ENCODE peak calls at places on chromosomes 6 and 20, in ten cellular contexts. One of them, this sample, is unnamed.
A peak's percentile ranks its signal among the peaks of the same experiment; 100 is the strongest.

GRCh38 chr20:50957798-50958732 is at the start of gene DPM1:
- DNase-seq in NCI-H1417: peak; percentile 99
- DNase-seq in activated naive CD8-positive, alpha-beta T cell treated with anti-CD3 and anti-CD28 coated beads, Interleukin-2, amount 50 U/mL, for 24 hours: peak; percentile 88
- DNase-seq in HS-5: peak; percentile 100
- DNase-seq in NAMALWA: peak; percentile 93
- DNase-seq in endothelial cell: peak; percentile 85
- DNase-seq in thoracic aorta: peak; percentile 50
- DNase-seq in A673: peak; percentile 92
- DNase-seq in GOT3: peak; percentile 91
- DNase-seq in germinal center: peak; percentile 84
- DNase-seq in this sample: peak; percentile 60

GRCh38 chr6:37454420-37455125 is 21.6 kb downstream of the CMTR1 start:
- DNase-seq in A673: no peak
- DNase-seq in activated naive CD8-positive, alpha-beta T cell treated with anti-CD3 and anti-CD28 coated beads, Interleukin-2, amount 50 U/mL, for 24 hours: no peak
- DNase-seq in endothelial cell: no peak
- DNase-seq in NCI-H1417: no peak
- DNase-seq in thoracic aorta: no peak
- DNase-seq in HS-5: no peak
- DNase-seq in germinal center: no peak
- DNase-seq in GOT3: no peak
- DNase-seq in NAMALWA: no peak
- DNase-seq in this sample: no peak

GRCh38 chr6:133553652-133554051 is 312.5 kb downstream of the EYA4 start:
- DNase-seq in activated naive CD8-positive, alpha-beta T cell treated with anti-CD3 and anti-CD28 coated beads, Interleukin-2, amount 50 U/mL, for 24 hours: peak; percentile 7
- DNase-seq in GOT3: no peak
- DNase-seq in thoracic aorta: no peak
- DNase-seq in A673: peak; percentile 64
- DNase-seq in germinal center: peak; percentile 6
- DNase-seq in HS-5: no peak
- DNase-seq in NAMALWA: peak; percentile 69
- DNase-seq in endothelial cell: peak; percentile 43
- DNase-seq in NCI-H1417: peak; percentile 85
- DNase-seq in this sample: no peak

GRCh38 chr6:78324213-78324612 is 543.1 kb upstream of the IRAK1BP1 start:
- DNase-seq in NAMALWA: no peak
- DNase-seq in GOT3: no peak
- DNase-seq in A673: no peak
- DNase-seq in activated naive CD8-positive, alpha-beta T cell treated with anti-CD3 and anti-CD28 coated beads, Interleukin-2, amount 50 U/mL, for 24 hours: no peak
- DNase-seq in endothelial cell: no peak
- DNase-seq in NCI-H1417: no peak
- DNase-seq in germinal center: no peak
- DNase-seq in HS-5: no peak
- DNase-seq in thoracic aorta: no peak
- DNase-seq in this sample: no peak

GRCh38 chr6:35718911-35719381 is 17.9 kb upstream of the ARMC12 start:
- DNase-seq in NAMALWA: peak; percentile 51
- DNase-seq in endothelial cell: no peak
- DNase-seq in NCI-H1417: no peak
- DNase-seq in thoracic aorta: no peak
- DNase-seq in activated naive CD8-positive, alpha-beta T cell treated with anti-CD3 and anti-CD28 coated beads, Interleukin-2, amount 50 U/mL, for 24 hours: peak; percentile 40
- DNase-seq in A673: no peak
- DNase-seq in HS-5: no peak
- DNase-seq in germinal center: no peak
- DNase-seq in GOT3: no peak
- DNase-seq in this sample: no peak

GRCh38 chr6:125764105-125764671 is 14.8 kb downstream of the HEY2 start:
- DNase-seq in activated naive CD8-positive, alpha-beta T cell treated with anti-CD3 and anti-CD28 coated beads, Interleukin-2, amount 50 U/mL, for 24 hours: no peak
- DNase-seq in GOT3: no peak
- DNase-seq in A673: no peak
- DNase-seq in NAMALWA: no peak
- DNase-seq in NCI-H1417: no peak
- DNase-seq in HS-5: no peak
- DNase-seq in germinal center: no peak
- DNase-seq in endothelial cell: no peak
- DNase-seq in thoracic aorta: no peak
- DNase-seq in this sample: no peak

GRCh38 chr20:1946762-1947534 is 46.9 kb downstream of the PDYN start:
- DNase-seq in HS-5: no peak
- DNase-seq in A673: no peak
- DNase-seq in activated naive CD8-positive, alpha-beta T cell treated with anti-CD3 and anti-CD28 coated beads, Interleukin-2, amount 50 U/mL, for 24 hours: no peak
- DNase-seq in GOT3: no peak
- DNase-seq in NCI-H1417: peak; percentile 42
- DNase-seq in germinal center: no peak
- DNase-seq in endothelial cell: peak; percentile 30
- DNase-seq in thoracic aorta: no peak
- DNase-seq in NAMALWA: no peak
- DNase-seq in this sample: peak; percentile 88

GRCh38 chr6:113697642-113698410 is 159.3 kb upstream of the MARCKS start:
- DNase-seq in activated naive CD8-positive, alpha-beta T cell treated with anti-CD3 and anti-CD28 coated beads, Interleukin-2, amount 50 U/mL, for 24 hours: no peak
- DNase-seq in endothelial cell: no peak
- DNase-seq in thoracic aorta: no peak
- DNase-seq in HS-5: peak; percentile 77
- DNase-seq in NCI-H1417: no peak
- DNase-seq in GOT3: no peak
- DNase-seq in NAMALWA: no peak
- DNase-seq in A673: no peak
- DNase-seq in germinal center: no peak
- DNase-seq in this sample: no peak

GRCh38 chr6:5941188-5941587 is 65.5 kb downstream of the NRN1 start:
- DNase-seq in HS-5: no peak
- DNase-seq in GOT3: no peak
- DNase-seq in germinal center: no peak
- DNase-seq in NCI-H1417: no peak
- DNase-seq in endothelial cell: no peak
- DNase-seq in activated naive CD8-positive, alpha-beta T cell treated with anti-CD3 and anti-CD28 coated beads, Interleukin-2, amount 50 U/mL, for 24 hours: no peak
- DNase-seq in NAMALWA: no peak
- DNase-seq in A673: no peak
- DNase-seq in thoracic aorta: no peak
- DNase-seq in this sample: no peak

GRCh38 chr6:157549468-157549745 is 168.4 kb downstream of the ZDHHC14 start:
- DNase-seq in A673: no peak
- DNase-seq in NCI-H1417: no peak
- DNase-seq in NAMALWA: no peak
- DNase-seq in thoracic aorta: no peak
- DNase-seq in HS-5: no peak
- DNase-seq in GOT3: no peak
- DNase-seq in germinal center: no peak
- DNase-seq in endothelial cell: no peak
- DNase-seq in activated naive CD8-positive, alpha-beta T cell treated with anti-CD3 and anti-CD28 coated beads, Interleukin-2, amount 50 U/mL, for 24 hours: no peak
- DNase-seq in this sample: no peak

GRCh38 chr6:3442444-3443220 is 14.2 kb downstream of the SLC22A23 start:
- DNase-seq in thoracic aorta: no peak
- DNase-seq in HS-5: peak; percentile 45
- DNase-seq in germinal center: no peak
- DNase-seq in NAMALWA: no peak
- DNase-seq in GOT3: no peak
- DNase-seq in activated naive CD8-positive, alpha-beta T cell treated with anti-CD3 and anti-CD28 coated beads, Interleukin-2, amount 50 U/mL, for 24 hours: no peak
- DNase-seq in endothelial cell: no peak
- DNase-seq in A673: no peak
- DNase-seq in NCI-H1417: no peak
- DNase-seq in this sample: no peak

GRCh38 chr6:139423970-139424667 is 49.7 kb upstream of the CITED2 start:
- DNase-seq in endothelial cell: no peak
- DNase-seq in activated naive CD8-positive, alpha-beta T cell treated with anti-CD3 and anti-CD28 coated beads, Interleukin-2, amount 50 U/mL, for 24 hours: no peak
- DNase-seq in A673: no peak
- DNase-seq in thoracic aorta: no peak
- DNase-seq in HS-5: no peak
- DNase-seq in NAMALWA: no peak
- DNase-seq in GOT3: no peak
- DNase-seq in NCI-H1417: no peak
- DNase-seq in germinal center: no peak
- DNase-seq in this sample: no peak

GRCh38 chr6:93915961-93916360 is 496.6 kb upstream of the EPHA7 start:
- DNase-seq in thoracic aorta: no peak
- DNase-seq in NCI-H1417: no peak
- DNase-seq in A673: no peak
- DNase-seq in endothelial cell: no peak
- DNase-seq in NAMALWA: no peak
- DNase-seq in germinal center: no peak
- DNase-seq in GOT3: no peak
- DNase-seq in HS-5: no peak
- DNase-seq in activated naive CD8-positive, alpha-beta T cell treated with anti-CD3 and anti-CD28 coated beads, Interleukin-2, amount 50 U/mL, for 24 hours: no peak
- DNase-seq in this sample: no peak

GRCh38 chr6:142009647-142010046 is 123.1 kb upstream of the GJE1 start:
- DNase-seq in HS-5: no peak
- DNase-seq in GOT3: no peak
- DNase-seq in A673: peak; percentile 60
- DNase-seq in NCI-H1417: no peak
- DNase-seq in thoracic aorta: no peak
- DNase-seq in germinal center: no peak
- DNase-seq in activated naive CD8-positive, alpha-beta T cell treated with anti-CD3 and anti-CD28 coated beads, Interleukin-2, amount 50 U/mL, for 24 hours: no peak
- DNase-seq in NAMALWA: no peak
- DNase-seq in endothelial cell: no peak
- DNase-seq in this sample: no peak

GRCh38 chr20:58512808-58513552 is 2.2 kb downstream of the APCDD1L start:
- DNase-seq in GOT3: no peak
- DNase-seq in NAMALWA: no peak
- DNase-seq in thoracic aorta: peak; percentile 55
- DNase-seq in NCI-H1417: no peak
- DNase-seq in germinal center: no peak
- DNase-seq in endothelial cell: no peak
- DNase-seq in A673: no peak
- DNase-seq in activated naive CD8-positive, alpha-beta T cell treated with anti-CD3 and anti-CD28 coated beads, Interleukin-2, amount 50 U/mL, for 24 hours: no peak
- DNase-seq in HS-5: no peak
- DNase-seq in this sample: no peak

GRCh38 chr20:588476-588875 is 21.6 kb downstream of the TCF15 start:
- DNase-seq in NCI-H1417: no peak
- DNase-seq in activated naive CD8-positive, alpha-beta T cell treated with anti-CD3 and anti-CD28 coated beads, Interleukin-2, amount 50 U/mL, for 24 hours: no peak
- DNase-seq in HS-5: no peak
- DNase-seq in thoracic aorta: no peak
- DNase-seq in germinal center: no peak
- DNase-seq in GOT3: no peak
- DNase-seq in NAMALWA: no peak
- DNase-seq in A673: no peak
- DNase-seq in endothelial cell: no peak
- DNase-seq in this sample: no peak

GRCh38 chr20:38706482-38706881 is 17.8 kb upstream of the SLC32A1 start:
- DNase-seq in HS-5: no peak
- DNase-seq in endothelial cell: no peak
- DNase-seq in activated naive CD8-positive, alpha-beta T cell treated with anti-CD3 and anti-CD28 coated beads, Interleukin-2, amount 50 U/mL, for 24 hours: no peak
- DNase-seq in NAMALWA: no peak
- DNase-seq in GOT3: no peak
- DNase-seq in thoracic aorta: no peak
- DNase-seq in NCI-H1417: peak; percentile 85
- DNase-seq in germinal center: no peak
- DNase-seq in A673: no peak
- DNase-seq in this sample: no peak

GRCh38 chr20:48821261-48821910 is 6.4 kb downstream of the PREX1 start:
- DNase-seq in germinal center: no peak
- DNase-seq in GOT3: no peak
- DNase-seq in A673: no peak
- DNase-seq in HS-5: no peak
- DNase-seq in NAMALWA: no peak
- DNase-seq in endothelial cell: no peak
- DNase-seq in activated naive CD8-positive, alpha-beta T cell treated with anti-CD3 and anti-CD28 coated beads, Interleukin-2, amount 50 U/mL, for 24 hours: no peak
- DNase-seq in NCI-H1417: no peak
- DNase-seq in thoracic aorta: no peak
- DNase-seq in this sample: no peak

GRCh38 chr6:104784884-104785283 is 74.8 kb downstream of the HACE1 start:
- DNase-seq in HS-5: peak; percentile 23
- DNase-seq in endothelial cell: peak; percentile 13
- DNase-seq in thoracic aorta: no peak
- DNase-seq in NCI-H1417: no peak
- DNase-seq in germinal center: no peak
- DNase-seq in GOT3: no peak
- DNase-seq in A673: peak; percentile 74
- DNase-seq in NAMALWA: no peak
- DNase-seq in activated naive CD8-positive, alpha-beta T cell treated with anti-CD3 and anti-CD28 coated beads, Interleukin-2, amount 50 U/mL, for 24 hours: no peak
- DNase-seq in this sample: no peak

GRCh38 chr20:33522256-33522820 is 32.4 kb downstream of the CBFA2T2 start:
- DNase-seq in activated naive CD8-positive, alpha-beta T cell treated with anti-CD3 and anti-CD28 coated beads, Interleukin-2, amount 50 U/mL, for 24 hours: peak; percentile 5
- DNase-seq in germinal center: no peak
- DNase-seq in thoracic aorta: no peak
- DNase-seq in NCI-H1417: no peak
- DNase-seq in NAMALWA: no peak
- DNase-seq in endothelial cell: no peak
- DNase-seq in GOT3: no peak
- DNase-seq in HS-5: no peak
- DNase-seq in A673: no peak
- DNase-seq in this sample: no peak

GRCh38 chr6:94350833-94351232 is 931.5 kb upstream of the EPHA7 start:
- DNase-seq in activated naive CD8-positive, alpha-beta T cell treated with anti-CD3 and anti-CD28 coated beads, Interleukin-2, amount 50 U/mL, for 24 hours: no peak
- DNase-seq in thoracic aorta: no peak
- DNase-seq in germinal center: no peak
- DNase-seq in A673: no peak
- DNase-seq in GOT3: no peak
- DNase-seq in HS-5: no peak
- DNase-seq in NCI-H1417: no peak
- DNase-seq in NAMALWA: no peak
- DNase-seq in endothelial cell: no peak
- DNase-seq in this sample: no peak

GRCh38 chr20:49785851-49786174 is 26.8 kb upstream of the SLC9A8 start:
- DNase-seq in NCI-H1417: no peak
- DNase-seq in germinal center: peak; percentile 26
- DNase-seq in HS-5: no peak
- DNase-seq in NAMALWA: peak; percentile 34
- DNase-seq in endothelial cell: no peak
- DNase-seq in thoracic aorta: no peak
- DNase-seq in activated naive CD8-positive, alpha-beta T cell treated with anti-CD3 and anti-CD28 coated beads, Interleukin-2, amount 50 U/mL, for 24 hours: no peak
- DNase-seq in A673: no peak
- DNase-seq in GOT3: no peak
- DNase-seq in this sample: no peak

GRCh38 chr6:1023229-1023628 is 288.7 kb upstream of the FOXQ1 start:
- DNase-seq in germinal center: no peak
- DNase-seq in thoracic aorta: no peak
- DNase-seq in NAMALWA: no peak
- DNase-seq in HS-5: no peak
- DNase-seq in activated naive CD8-positive, alpha-beta T cell treated with anti-CD3 and anti-CD28 coated beads, Interleukin-2, amount 50 U/mL, for 24 hours: no peak
- DNase-seq in A673: no peak
- DNase-seq in endothelial cell: no peak
- DNase-seq in GOT3: no peak
- DNase-seq in NCI-H1417: no peak
- DNase-seq in this sample: no peak

GRCh38 chr6:36028088-36028886 is 679 bp downstream of the MAPK14 start:
- DNase-seq in GOT3: no peak
- DNase-seq in NAMALWA: peak; percentile 66
- DNase-seq in endothelial cell: peak; percentile 32
- DNase-seq in NCI-H1417: peak; percentile 80
- DNase-seq in A673: peak; percentile 37
- DNase-seq in germinal center: peak; percentile 33
- DNase-seq in thoracic aorta: no peak
- DNase-seq in HS-5: peak; percentile 1
- DNase-seq in activated naive CD8-positive, alpha-beta T cell treated with anti-CD3 and anti-CD28 coated beads, Interleukin-2, amount 50 U/mL, for 24 hours: peak; percentile 31
- DNase-seq in this sample: no peak

GRCh38 chr20:49426873-49427272 is 55.6 kb downstream of the KCNB1 start:
- DNase-seq in NCI-H1417: no peak
- DNase-seq in endothelial cell: no peak
- DNase-seq in HS-5: no peak
- DNase-seq in activated naive CD8-positive, alpha-beta T cell treated with anti-CD3 and anti-CD28 coated beads, Interleukin-2, amount 50 U/mL, for 24 hours: no peak
- DNase-seq in germinal center: no peak
- DNase-seq in A673: no peak
- DNase-seq in thoracic aorta: no peak
- DNase-seq in GOT3: no peak
- DNase-seq in NAMALWA: no peak
- DNase-seq in this sample: no peak

GRCh38 chr6:56293756-56294155 is 46.4 kb upstream of the COL21A1 start:
- DNase-seq in A673: peak; percentile 81
- DNase-seq in germinal center: no peak
- DNase-seq in NAMALWA: no peak
- DNase-seq in HS-5: no peak
- DNase-seq in NCI-H1417: no peak
- DNase-seq in endothelial cell: no peak
- DNase-seq in activated naive CD8-positive, alpha-beta T cell treated with anti-CD3 and anti-CD28 coated beads, Interleukin-2, amount 50 U/mL, for 24 hours: no peak
- DNase-seq in thoracic aorta: no peak
- DNase-seq in GOT3: no peak
- DNase-seq in this sample: no peak

GRCh38 chr20:42795399-42795798 is 394.3 kb downstream of the PTPRT start:
- DNase-seq in NCI-H1417: peak; percentile 97
- DNase-seq in HS-5: no peak
- DNase-seq in endothelial cell: no peak
- DNase-seq in thoracic aorta: no peak
- DNase-seq in GOT3: no peak
- DNase-seq in A673: no peak
- DNase-seq in germinal center: no peak
- DNase-seq in NAMALWA: no peak
- DNase-seq in activated naive CD8-positive, alpha-beta T cell treated with anti-CD3 and anti-CD28 coated beads, Interleukin-2, amount 50 U/mL, for 24 hours: no peak
- DNase-seq in this sample: no peak

GRCh38 chr6:13519839-13520238 is 32.4 kb upstream of the GFOD1 start:
- DNase-seq in germinal center: no peak
- DNase-seq in NAMALWA: no peak
- DNase-seq in GOT3: no peak
- DNase-seq in HS-5: no peak
- DNase-seq in thoracic aorta: no peak
- DNase-seq in activated naive CD8-positive, alpha-beta T cell treated with anti-CD3 and anti-CD28 coated beads, Interleukin-2, amount 50 U/mL, for 24 hours: no peak
- DNase-seq in endothelial cell: no peak
- DNase-seq in NCI-H1417: no peak
- DNase-seq in A673: no peak
- DNase-seq in this sample: no peak

This sample was measured in iPS DF 6.9.